ENCODE peak calls at places on chromosomes 12 and 14, in seven cellular contexts. Q is T-helper 1 cell, K is GM04504, S is HuH-7, N is NCI-H345, I is neuronal stem cell, L is H7. P is an unnamed sample.
A peak's percentile ranks its signal among the peaks of the same experiment; 100 is the strongest.

GRCh38 chr12:55970775-55971174 is 3.1 kb upstream of the RAB5B start:
- DNase-seq in Q (no peak), K (no peak), S (no peak), N (no peak), I (no peak), L (no peak), P (no peak)

GRCh38 chr12:41190360-41190759 is 2.2 kb downstream of the PDZRN4 start:
- DNase-seq in Q (no peak), K (no peak), S (peak; percentile 28), N (peak; percentile 55), I (no peak), L (peak; percentile 23), P (peak; percentile 54)

GRCh38 chr12:129819391-129819790 is 84.4 kb downstream of the TMEM132D start:
- DNase-seq in Q (no peak), K (no peak), S (no peak), N (no peak), I (no peak), L (no peak), P (no peak)

GRCh38 chr14:29926701-29927595 is 699 bp downstream of the PRKD1 start:
- DNase-seq in Q (no peak), K (no peak), S (peak; percentile 68), N (peak; percentile 57), I (peak; percentile 57), L (peak; percentile 67), P (peak; percentile 82)

GRCh38 chr14:49770212-49770817 is 2.4 kb downstream of the KLHDC2 start:
- DNase-seq in Q (no peak), K (no peak), S (peak; percentile 40), N (no peak), I (no peak), L (no peak), P (no peak)

GRCh38 chr14:33432407-33433023 is 493.8 kb downstream of the NPAS3 start:
- DNase-seq in Q (no peak), K (peak; percentile 9), S (no peak), N (peak; percentile 34), I (no peak), L (no peak), P (peak; percentile 33)

GRCh38 chr14:88791629-88792571 is 853 bp downstream of the EML5 start:
- DNase-seq in Q (peak; percentile 23), K (no peak), S (peak; percentile 9), N (peak; percentile 76), I (peak; percentile 12), L (peak; percentile 27), P (peak; percentile 44)

GRCh38 chr14:73634333-73634833 is 10.4 kb upstream of the DNAL1 start:
- DNase-seq in Q (no peak), K (no peak), S (peak; percentile 58), N (peak; percentile 61), I (peak; percentile 45), L (peak; percentile 91), P (peak; percentile 34)

GRCh38 chr12:41485203-41485602 is 297.1 kb downstream of the PDZRN4 start:
- DNase-seq in Q (no peak), K (no peak), S (no peak), N (no peak), I (no peak), L (no peak), P (no peak)

GRCh38 chr14:31510222-31510621 is 22.4 kb upstream of the GPR33 start:
- DNase-seq in Q (no peak), K (peak; percentile 1), S (peak; percentile 67), N (peak; percentile 17), I (no peak), L (no peak), P (peak; percentile 33)

GRCh38 chr12:105485321-105485910 is 154.9 kb downstream of the C12orf75 start:
- DNase-seq in Q (no peak), K (no peak), S (no peak), N (no peak), I (no peak), L (no peak), P (no peak)

GRCh38 chr12:54358945-54359761 is 5.1 kb downstream of the GPR84 start:
- DNase-seq in Q (peak; percentile 93), K (peak; percentile 96), S (peak; percentile 95), N (peak; percentile 99), I (peak; percentile 99), L (peak; percentile 97), P (peak; percentile 95)

GRCh38 chr14:103878180-103878579 is 30.8 kb upstream of the PPP1R13B start:
- DNase-seq in Q (no peak), K (no peak), S (no peak), N (no peak), I (no peak), L (no peak), P (no peak)

GRCh38 chr12:55722948-55723347 is 2.8 kb downstream of the RDH5 start:
- DNase-seq in Q (no peak), K (no peak), S (no peak), N (no peak), I (no peak), L (no peak), P (no peak)

GRCh38 chr12:116121453-116121871 is 156.0 kb downstream of the MED13L start:
- DNase-seq in Q (no peak), K (no peak), S (no peak), N (no peak), I (no peak), L (no peak), P (no peak)

GRCh38 chr12:111444706-111445310 is 39.1 kb downstream of the SH2B3 start:
- DNase-seq in Q (peak; percentile 72), K (no peak), S (no peak), N (peak; percentile 5), I (no peak), L (peak; percentile 61), P (no peak)

GRCh38 chr14:74065746-74066575 is 18.3 kb downstream of the ALDH6A1 start:
- DNase-seq in Q (no peak), K (no peak), S (no peak), N (no peak), I (no peak), L (no peak), P (no peak)

GRCh38 chr12:3527736-3528135 is 36.7 kb downstream of the PRMT8 start:
- DNase-seq in Q (no peak), K (no peak), S (no peak), N (no peak), I (no peak), L (no peak), P (no peak)

GRCh38 chr12:109553929-109554500 is 19.3 kb downstream of the MMAB start:
- DNase-seq in Q (no peak), K (no peak), S (no peak), N (no peak), I (no peak), L (no peak), P (no peak)

GRCh38 chr12:100499416-100499815 is 25.8 kb downstream of the NR1H4 start:
- DNase-seq in Q (no peak), K (no peak), S (no peak), N (no peak), I (no peak), L (no peak), P (no peak)

GRCh38 chr12:55728185-55728931 is 451 bp downstream of the CD63 start:
- DNase-seq in Q (no peak), K (no peak), S (no peak), N (peak; percentile 59), I (no peak), L (peak; percentile 83), P (peak; percentile 71)

GRCh38 chr14:21042918-21043317 is 756 bp downstream of the RNASE7 start:
- DNase-seq in Q (no peak), K (no peak), S (no peak), N (no peak), I (no peak), L (no peak), P (no peak)